ENCODE peak calls at places on chromosomes 7 and 10, in eight cellular contexts. A is psoas muscle; K is esophagus squamous epithelium; S is H9; X is transverse colon; O is spleen; V is CD8-positive, alpha-beta memory T cell; Z is stomach. P is an unnamed sample. For H3K9me3, the result is how much of the 10 kb centered on the place peaks cover.

GRCh38 chr10:114173680-114174461 is at the start of gene CCDC186:
- DNase-seq in O (peak), A (peak), X (peak), V (peak), K (peak), Z (peak), S (peak), P (peak)

GRCh38 chr7:30750010-30750409 is 1.9 kb upstream of the INMT start:
- DNase-seq in X (no peak), Z (no peak), K (no peak), S (no peak), A (no peak), O (no peak), V (no peak), P (no peak)

GRCh38 chr7:159064121-159064815 is 80.4 kb downstream of the VIPR2 start:
- DNase-seq in S (no peak), V (no peak), A (no peak), Z (no peak), O (no peak), K (no peak), X (no peak), P (no peak)

GRCh38 chr7:100826546-100827329 is 585 bp downstream of the EPHB4 start:
- DNase-seq in A (peak), S (no peak), K (no peak), V (no peak), X (no peak), Z (no peak), O (no peak), P (no peak)

GRCh38 chr7:105399043-105399725 is 10.5 kb upstream of the SRPK2 start:
- DNase-seq in O (no peak), A (no peak), X (no peak), S (no peak), K (no peak), V (no peak), Z (no peak), P (no peak)

GRCh38 chr7:101535333-101535732 is 93.8 kb downstream of the MYL10 start:
- DNase-seq in S (no peak), V (no peak), A (no peak), O (no peak), X (no peak), K (no peak), Z (peak), P (no peak)

GRCh38 chr7:149559711-149560110 is 62.1 kb upstream of the ZNF746 start:
- DNase-seq in A (no peak), S (no peak), O (no peak), Z (no peak), X (no peak), K (no peak), V (no peak), P (no peak)

GRCh38 chr7:918441-919113 is 35.9 kb downstream of the ADAP1 start:
- DNase-seq in S (no peak), O (peak), Z (no peak), A (peak), X (peak), V (no peak), K (no peak), P (no peak)

DNA sequence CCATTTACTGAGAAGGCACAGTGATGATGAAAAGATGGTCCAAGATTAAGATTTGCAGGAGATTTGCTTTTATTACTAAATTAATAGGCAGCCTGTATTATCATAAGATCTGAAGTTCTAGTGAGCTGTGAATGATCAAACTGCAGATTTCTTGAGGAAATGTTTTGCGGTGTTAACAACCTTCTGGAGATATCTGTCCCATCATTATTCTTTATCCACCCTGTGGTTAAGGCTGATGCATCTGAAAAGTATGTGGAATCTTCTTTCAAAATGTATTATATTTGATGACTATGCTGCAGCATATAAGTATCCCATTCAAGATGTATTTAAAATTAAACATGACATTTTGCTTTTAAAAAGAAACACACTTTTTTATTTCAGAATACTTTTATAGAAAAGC is 150.3 kb downstream of the POLR1F start:
- DNase-seq in V (no peak), S (no peak), X (no peak), Z (no peak), A (no peak), O (no peak), K (no peak), P (no peak)
- H3K9me3 ChIP-seq in V (under half), S (under half), X (under half), Z (under half), A (under half), O (under half), K (under half), P (under half)

DNA sequence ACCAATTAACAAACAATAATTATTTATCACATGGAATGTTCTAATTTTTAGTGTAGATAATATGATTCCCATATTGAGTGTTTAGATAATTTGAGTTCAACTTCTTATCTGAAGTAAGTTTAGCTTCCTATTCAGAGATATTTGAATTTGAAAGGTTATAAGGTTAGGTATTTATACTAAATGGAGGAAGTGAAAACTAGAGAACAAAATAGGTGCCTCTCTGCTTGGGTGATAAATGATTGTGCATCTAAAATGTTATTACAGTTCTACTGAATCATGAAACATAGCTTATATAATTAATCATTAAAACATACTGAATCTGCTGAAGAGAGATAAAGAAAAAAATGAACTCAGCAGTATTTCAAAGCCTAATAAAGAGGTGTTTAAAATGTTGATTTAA is 1174.3 kb downstream of the XPNPEP1 start:
- DNase-seq in X (no peak), S (no peak), O (no peak), Z (no peak), V (no peak), K (no peak), A (no peak), P (no peak)
- H3K9me3 ChIP-seq in X (under half), S (under half), O (under half), Z (under half), V (under half), K (under half), A (under half), P (under half)

DNA sequence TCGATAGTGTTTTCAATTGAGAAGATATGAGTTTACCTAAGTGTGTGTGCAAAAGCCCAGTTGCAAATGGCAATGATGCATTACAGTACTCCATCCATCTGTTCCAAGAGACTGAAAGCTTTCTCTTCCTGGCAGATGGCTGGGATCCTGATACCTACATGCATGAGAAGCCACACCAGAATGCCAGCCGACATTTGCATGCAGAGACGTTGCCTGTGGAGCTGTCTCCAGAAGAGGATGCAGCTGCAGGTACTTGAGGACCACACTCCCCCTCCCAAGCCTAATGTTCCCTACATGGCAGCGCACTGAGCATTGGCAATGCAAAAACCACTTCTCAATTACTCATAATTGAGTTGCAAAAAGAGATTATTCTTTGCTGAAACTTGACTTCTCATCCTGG is 332.1 kb downstream of the WDR11 start:
- DNase-seq in O (no peak), S (no peak), K (no peak), X (no peak), Z (no peak), V (no peak), A (no peak), P (no peak)
- H3K9me3 ChIP-seq in O (under half), S (under half), K (under half), X (under half), Z (under half), V (under half), A (under half), P (under half)

GRCh38 chr10:111211756-111212155 is 134.9 kb downstream of the ADRA2A start:
- DNase-seq in O (no peak), Z (no peak), V (no peak), S (no peak), X (no peak), K (no peak), A (no peak), P (no peak)
- H3K9me3 ChIP-seq in O (under half), Z (under half), V (under half), S (under half), X (under half), K (under half), A (under half), P (under half)

GRCh38 chr10:2525781-2526180 is 541.6 kb upstream of the PFKP start:
- DNase-seq in S (no peak), Z (no peak), K (no peak), O (no peak), X (no peak), A (no peak), V (no peak), P (no peak)
- H3K9me3 ChIP-seq in S (under half), Z (under half), K (under half), O (under half), X (under half), A (under half), V (under half), P (under half)

P was measured in T-helper 17 cell.